ENCODE peak calls at places on chromosomes 7 and 10, in four cellular contexts. B is uterus, O is IMR-90, F is breast epithelium. Q is an unnamed sample.

GRCh38 chr7:114086906-114087651 is 168.3 kb upstream of the PPP1R3A start:
- DNase-seq in O (peak), B (peak), F (no peak), Q (no peak)

GRCh38 chr7:133675510-133676218 is 422.8 kb downstream of the EXOC4 start:
- DNase-seq in B (no peak), O (peak), F (no peak), Q (no peak)

GRCh38 chr7:131656980-131657725 is 100.7 kb upstream of the PODXL start:
- DNase-seq in F (no peak), B (no peak), O (no peak), Q (no peak)

GRCh38 chr10:43201545-43202131 is 63.4 kb downstream of the CSGALNACT2 start:
- DNase-seq in F (peak), O (no peak), B (peak), Q (no peak)

GRCh38 chr7:125780153-125780552 is 850.5 kb upstream of the POT1 start:
- DNase-seq in B (no peak), F (no peak), O (no peak), Q (no peak)

GRCh38 chr10:101305241-101306230 is 48.4 kb upstream of the BTRC start:
- DNase-seq in B (no peak), F (no peak), O (no peak), Q (no peak)

GRCh38 chr10:62492012-62492869 is 118.1 kb downstream of the ZNF365 start:
- DNase-seq in F (no peak), O (peak), B (no peak), Q (no peak)

GRCh38 chr10:133361773-133362441 is 4.1 kb upstream of the FUOM start:
- DNase-seq in F (no peak), B (no peak), O (no peak), Q (no peak)

GRCh38 chr10:132706701-132707100 is 79.2 kb downstream of the NKX6-2 start:
- DNase-seq in B (no peak), F (no peak), O (no peak), Q (no peak)

GRCh38 chr10:114654829-114655575 is 3.1 kb downstream of the ABLIM1 start:
- DNase-seq in B (no peak), F (no peak), O (no peak), Q (no peak)

GRCh38 chr10:114650266-114650665 is 7.8 kb downstream of the ABLIM1 start:
- DNase-seq in F (no peak), B (no peak), O (no peak), Q (no peak)

GRCh38 chr10:114653926-114654325 is 4.1 kb downstream of the ABLIM1 start:
- DNase-seq in O (no peak), F (no peak), B (no peak), Q (no peak)

GRCh38 chr10:114650831-114651230 is 7.2 kb downstream of the ABLIM1 start:
- DNase-seq in O (no peak), F (no peak), B (no peak), Q (no peak)

GRCh38 chr10:114652402-114653368 is 5.4 kb downstream of the ABLIM1 start:
- DNase-seq in B (peak), F (no peak), O (no peak), Q (no peak)
- H3K27ac ChIP-seq in B (peak), F (peak), O (no peak), Q (no peak)

GRCh38 chr10:60968504-60968903 is 24.5 kb upstream of the RHOBTB1 start:
- DNase-seq in B (no peak), O (no peak), F (no peak), Q (no peak)
- TF ChIP-seq CTCF in B (no peak), O (no peak), F (no peak), Q (no peak)

GRCh38 chr10:69801094-69801433 is 642 bp upstream of the COL13A1 start:
- DNase-seq in B (no peak), O (peak), F (peak), Q (no peak)
- H3K4me3 ChIP-seq in B (peak), O (peak), F (peak), Q (peak)

DNA sequence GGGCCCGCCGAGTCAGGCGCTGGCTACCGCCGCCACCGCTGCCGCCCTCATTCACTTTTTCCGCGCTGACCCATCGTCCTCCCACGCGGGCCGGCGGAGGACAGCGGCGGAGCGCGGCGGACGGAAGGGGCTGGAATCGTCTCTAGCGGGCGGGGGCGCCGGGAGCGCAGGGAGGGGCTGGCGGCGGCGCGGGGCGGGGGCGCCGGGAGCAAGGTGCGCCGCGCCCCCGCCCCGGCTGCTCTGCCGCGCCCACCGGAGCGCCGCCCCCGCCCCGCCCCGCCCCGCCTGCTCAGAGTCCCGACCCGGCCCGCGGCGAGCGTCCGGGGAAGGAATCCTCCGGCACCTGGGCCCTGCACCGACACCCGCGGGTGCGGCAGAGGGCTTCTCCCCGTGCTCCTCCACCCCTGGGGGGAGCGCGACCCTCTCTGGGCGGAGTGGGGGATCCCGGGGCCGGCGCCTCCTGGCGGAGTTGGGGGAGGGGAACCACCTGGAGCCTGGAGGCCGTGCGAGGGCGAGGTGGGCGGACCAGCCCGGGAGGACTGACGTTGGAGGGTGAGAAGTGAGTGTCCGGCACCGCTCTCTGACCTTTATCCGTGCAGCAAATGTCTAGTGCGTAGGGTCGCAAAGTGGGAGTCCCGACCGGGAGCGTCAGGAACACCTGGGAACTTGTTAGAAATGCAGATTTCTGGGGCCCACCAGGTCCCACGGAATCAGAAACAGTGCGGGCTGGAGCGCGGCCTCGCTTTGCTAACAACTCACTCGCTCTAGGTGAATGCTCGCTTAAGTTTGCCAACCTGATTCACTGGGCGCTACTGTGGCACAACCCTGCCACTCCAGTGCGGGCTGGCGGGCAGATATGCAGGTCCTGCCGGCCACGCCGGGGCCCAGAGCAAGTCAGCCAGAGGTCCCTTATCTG is at the start of gene COBL:
- DNase-seq in O (no peak), B (no peak), F (peak), Q (no peak)
- H3K27ac ChIP-seq in O (no peak), B (no peak), F (peak), Q (no peak)

GRCh38 chr7:32275216-32275979 is 205.2 kb upstream of the PDE1C start:
- DNase-seq in F (no peak), B (no peak), O (no peak), Q (no peak)
- TF ChIP-seq CTCF in F (no peak), B (no peak), O (no peak), Q (no peak)

GRCh38 chr7:128672927-128673517 is 930 bp downstream of the GARIN1A start:
- DNase-seq in O (peak), F (no peak), B (no peak), Q (no peak)
- H3K4me3 ChIP-seq in O (no peak), F (no peak), B (no peak), Q (no peak)

GRCh38 chr10:49228677-49229076 is 40.5 kb upstream of the TMEM273 start:
- DNase-seq in B (no peak), O (no peak), F (no peak), Q (no peak)
- H3K27ac ChIP-seq in B (no peak), O (no peak), F (no peak), Q (no peak)